ENCODE peak calls at places on chromosomes 3 and 15, in six cellular contexts. B, X, A, G, M and Y are unnamed samples.

GRCh38 chr3:10194328-10195071 is 29.8 kb downstream of the IRAK2 start:
- DNase-seq in M (no peak), G (peak), B (peak), A (peak), X (no peak), Y (no peak)

GRCh38 chr3:42188365-42188764 is 77.6 kb downstream of the CCK start:
- DNase-seq in B (no peak), X (no peak), G (no peak), M (no peak), A (no peak), Y (no peak)

GRCh38 chr3:146496246-146496645 is 26.9 kb upstream of the PLSCR2 start:
- DNase-seq in A (peak), G (no peak), M (no peak), B (no peak), X (no peak), Y (no peak)

GRCh38 chr3:111326144-111326995 is 215.6 kb upstream of the CD96 start:
- DNase-seq in B (no peak), A (peak), G (no peak), X (peak), M (no peak), Y (no peak)

GRCh38 chr15:44715797-44716334 is 4.5 kb downstream of the B2M start:
- DNase-seq in B (no peak), A (no peak), G (no peak), X (no peak), M (no peak), Y (no peak)

GRCh38 chr15:56831467-56831866 is 87.0 kb upstream of the TCF12 start:
- DNase-seq in B (no peak), G (no peak), M (no peak), X (no peak), A (no peak), Y (no peak)

GRCh38 chr3:23096041-23096440 is 107.1 kb upstream of the UBE2E2 start:
- DNase-seq in A (peak), G (no peak), B (no peak), M (no peak), X (peak), Y (no peak)

GRCh38 chr15:34855397-34855796 is 60.0 kb upstream of the ACTC1 start:
- DNase-seq in G (no peak), X (peak), A (peak), B (no peak), M (peak), Y (no peak)

GRCh38 chr3:32508731-32509130 is 6.1 kb upstream of the CMTM6 start:
- DNase-seq in B (no peak), A (no peak), X (peak), G (no peak), M (no peak), Y (no peak)

GRCh38 chr3:50588759-50589433 is 19.6 kb downstream of the HEMK1 start:
- DNase-seq in A (peak), B (no peak), G (no peak), M (no peak), X (peak), Y (no peak)

GRCh38 chr3:172675371-172676193 is 35.3 kb downstream of the NCEH1 start:
- DNase-seq in G (no peak), M (peak), X (peak), B (peak), A (peak), Y (no peak)

GRCh38 chr15:28783873-28784272 is 64.6 kb downstream of the GOLGA6L7 start:
- DNase-seq in M (no peak), B (no peak), G (no peak), X (no peak), A (no peak), Y (no peak)

GRCh38 chr15:83516935-83517334 is 69.8 kb downstream of the SH3GL3 start:
- DNase-seq in X (peak), M (no peak), B (no peak), G (no peak), A (peak), Y (no peak)

GRCh38 chr3:31361391-31362273 is 171.1 kb upstream of the STT3B start:
- DNase-seq in M (no peak), X (peak), G (no peak), A (peak), B (no peak), Y (no peak)

GRCh38 chr3:32148356-32148755 is 41.9 kb downstream of the GPD1L start:
- DNase-seq in M (no peak), X (no peak), G (no peak), B (no peak), A (peak), Y (no peak)

GRCh38 chr3:183073839-183074615 is 25.3 kb downstream of the MCCC1 start:
- DNase-seq in G (no peak), B (peak), X (peak), M (no peak), A (peak), Y (no peak)

GRCh38 chr3:136804813-136805212 is 14.1 kb upstream of the SLC35G2 start:
- DNase-seq in G (no peak), X (no peak), A (no peak), M (peak), B (no peak), Y (no peak)

GRCh38 chr3:48543271-48543866 is 13.2 kb downstream of the PFKFB4 start:
- DNase-seq in B (no peak), X (no peak), A (peak), M (no peak), G (no peak), Y (no peak)

GRCh38 chr3:112579232-112579631 is 17.4 kb downstream of the SLC35A5 start:
- DNase-seq in X (no peak), M (no peak), G (no peak), B (peak), A (no peak), Y (no peak)

GRCh38 chr3:9969632-9970019 is 17.0 kb downstream of the EMC3 start:
- DNase-seq in X (no peak), A (no peak), M (no peak), G (no peak), B (no peak), Y (no peak)

GRCh38 chr15:100348578-100348977 is 6.8 kb upstream of the ADAMTS17 start:
- DNase-seq in M (no peak), B (no peak), X (no peak), G (no peak), A (no peak), Y (no peak)

GRCh38 chr15:74866090-74866489 is 7.1 kb downstream of the SCAMP2 start:
- DNase-seq in A (peak), B (no peak), G (no peak), M (no peak), X (peak), Y (no peak)

GRCh38 chr15:89441295-89441762 is 55.1 kb downstream of the RHCG start:
- DNase-seq in X (no peak), G (no peak), A (no peak), B (no peak), M (no peak), Y (no peak)

GRCh38 chr15:40047413-40048154 is 8.6 kb upstream of the SRP14 start:
- DNase-seq in G (peak), X (peak), B (peak), A (peak), M (no peak), Y (peak)

GRCh38 chr3:168117853-168118313 is 22.2 kb upstream of the GOLIM4 start:
- DNase-seq in M (no peak), X (peak), A (peak), G (no peak), B (no peak), Y (no peak)

GRCh38 chr3:37741644-37742043 is 120.0 kb upstream of the CTDSPL start:
- DNase-seq in G (no peak), M (no peak), B (peak), X (peak), A (peak), Y (peak)

GRCh38 chr15:84833447-84833846 is 16.3 kb downstream of the ALPK3 start:
- DNase-seq in M (no peak), G (no peak), A (peak), X (peak), B (no peak), Y (no peak)

GRCh38 chr3:17088017-17088416 is 203.3 kb downstream of the PLCL2 start:
- DNase-seq in G (no peak), B (no peak), M (no peak), X (no peak), A (no peak), Y (no peak)

GRCh38 chr15:66707310-66708160 is 5.5 kb downstream of the SMAD6 start:
- DNase-seq in G (no peak), X (no peak), B (no peak), M (peak), A (peak), Y (peak)

GRCh38 chr15:99118801-99119546 is 14.1 kb downstream of the SYNM start:
- DNase-seq in M (no peak), B (no peak), A (no peak), X (no peak), G (no peak), Y (no peak)

GRCh38 chr15:47571241-47571640 is 146.1 kb upstream of the SEMA6D start:
- DNase-seq in X (no peak), G (no peak), B (no peak), M (no peak), A (no peak), Y (no peak)

GRCh38 chr3:66362541-66362941 is 138.3 kb downstream of the LRIG1 start:
- DNase-seq in A (peak), G (no peak), X (peak), M (no peak), B (no peak), Y (no peak)

GRCh38 chr3:172153335-172153861 is 114.0 kb downstream of the FNDC3B start:
- DNase-seq in B (peak), A (peak), X (peak), M (no peak), G (peak), Y (peak)

GRCh38 chr3:44424758-44425157 is 52.7 kb downstream of the ZNF445 start:
- DNase-seq in A (no peak), B (no peak), M (no peak), G (no peak), X (no peak), Y (no peak)

GRCh38 chr3:56190130-56190529 is 278.1 kb downstream of the ERC2 start:
- DNase-seq in M (no peak), B (no peak), A (no peak), G (no peak), X (no peak), Y (no peak)

GRCh38 chr15:31405200-31405929 is 78.7 kb downstream of the KLF13 start:
- DNase-seq in G (no peak), A (no peak), X (peak), M (no peak), B (no peak), Y (no peak)

GRCh38 chr3:144770813-144771400 is 799.3 kb downstream of the DIPK2A start:
- DNase-seq in X (peak), A (peak), B (peak), G (no peak), M (peak), Y (no peak)

GRCh38 chr15:63780969-63781368 is 52.8 kb downstream of the HERC1 start:
- DNase-seq in A (no peak), B (no peak), M (no peak), X (no peak), G (no peak), Y (no peak)

GRCh38 chr3:196073188-196073838 is 8.6 kb downstream of the TFRC start:
- DNase-seq in B (peak), G (peak), A (peak), M (peak), X (peak), Y (peak)

GRCh38 chr3:45992820-45993219 is 2.8 kb downstream of the FYCO1 start:
- DNase-seq in X (peak), A (peak), G (no peak), M (no peak), B (no peak), Y (no peak)